ENCODE peak calls at places on chromosome 5, in ten cellular contexts. B is ovary, Y is A549, J is upper lobe of left lung, W is suprapubic skin, T is tibial nerve, C is H1, H is stomach, Q is sigmoid colon, G is HepG2. M is an unnamed sample.

GRCh38 chr5:39448504-39449128 is 23.8 kb upstream of the DAB2 start:
- DNase-seq in B (no peak), Y (no peak), J (no peak), W (no peak), T (no peak), C (no peak), H (peak; percentile 25), Q (no peak), G (no peak), M (no peak)

GRCh38 chr5:170632985-170633234 is 129.1 kb downstream of the KCNIP1 start:
- DNase-seq in B (peak; percentile 76), Y (no peak), J (peak; percentile 41), W (no peak), T (peak; percentile 38), C (peak; percentile 96), H (peak; percentile 45), Q (peak; percentile 87), G (no peak), M (no peak)

GRCh38 chr5:1206521-1207412 is 5.4 kb downstream of the SLC6A19 start:
- DNase-seq in B (no peak), Y (no peak), J (no peak), W (no peak), T (no peak), C (no peak), H (no peak), Q (no peak), G (no peak), M (no peak)

GRCh38 chr5:452856-453710 is 10.1 kb downstream of the EXOC3 start:
- DNase-seq in B (no peak), Y (no peak), J (peak; percentile 19), W (peak; percentile 63), T (no peak), C (no peak), H (no peak), Q (peak; percentile 43), G (no peak), M (no peak)

GRCh38 chr5:102418531-102418930 is 80.3 kb downstream of the SLCO6A1 start:
- DNase-seq in B (no peak), Y (no peak), J (no peak), W (no peak), T (no peak), C (no peak), H (no peak), Q (no peak), G (no peak), M (no peak)

GRCh38 chr5:141866111-141866510 is 12.1 kb downstream of the PCDH1 start:
- DNase-seq in B (no peak), Y (no peak), J (peak; percentile 90), W (no peak), T (no peak), C (no peak), H (peak; percentile 94), Q (peak; percentile 76), G (peak; percentile 59), M (no peak)

GRCh38 chr5:154267516-154267915 is 77.0 kb downstream of the GALNT10 start:
- DNase-seq in B (no peak), Y (no peak), J (no peak), W (no peak), T (no peak), C (no peak), H (no peak), Q (no peak), G (no peak), M (no peak)

GRCh38 chr5:102545175-102545574 is 46.4 kb upstream of the SLCO6A1 start:
- DNase-seq in B (no peak), Y (peak; percentile 39), J (no peak), W (no peak), T (no peak), C (peak; percentile 63), H (no peak), Q (no peak), G (peak; percentile 35), M (no peak)

GRCh38 chr5:77518304-77518703 is 26.2 kb upstream of the WDR41 start:
- DNase-seq in B (no peak), Y (peak; percentile 51), J (no peak), W (no peak), T (no peak), C (no peak), H (no peak), Q (no peak), G (peak; percentile 18), M (no peak)

GRCh38 chr5:8981496-8981895 is 564.4 kb downstream of the SEMA5A start:
- DNase-seq in B (no peak), Y (no peak), J (no peak), W (no peak), T (no peak), C (no peak), H (no peak), Q (no peak), G (no peak), M (no peak)

GRCh38 chr5:150579462-150580400 is 60.7 kb upstream of the SYNPO start:
- DNase-seq in B (no peak), Y (no peak), J (no peak), W (no peak), T (no peak), C (no peak), H (no peak), Q (peak; percentile 52), G (no peak), M (no peak)

GRCh38 chr5:83988293-83988685 is 267.6 kb upstream of the HAPLN1 start:
- DNase-seq in B (no peak), Y (no peak), J (no peak), W (no peak), T (no peak), C (no peak), H (no peak), Q (no peak), G (no peak), M (no peak)

GRCh38 chr5:9655641-9656040 is 25.5 kb upstream of the TAS2R1 start:
- DNase-seq in B (no peak), Y (no peak), J (no peak), W (no peak), T (no peak), C (no peak), H (no peak), Q (no peak), G (no peak), M (no peak)

GRCh38 chr5:153629496-153629895 is 139.0 kb downstream of the GRIA1 start:
- DNase-seq in B (no peak), Y (no peak), J (no peak), W (no peak), T (no peak), C (no peak), H (no peak), Q (no peak), G (no peak), M (no peak)

GRCh38 chr5:87113848-87114247 is 153.8 kb upstream of the RASA1 start:
- DNase-seq in B (no peak), Y (no peak), J (no peak), W (no peak), T (no peak), C (no peak), H (no peak), Q (no peak), G (no peak), M (no peak)

GRCh38 chr5:76986828-76987526 is 34.1 kb downstream of the CRHBP start:
- DNase-seq in B (no peak), Y (no peak), J (no peak), W (no peak), T (no peak), C (no peak), H (no peak), Q (no peak), G (no peak), M (no peak)

GRCh38 chr5:106730506-106730905 is 940.2 kb downstream of the EFNA5 start:
- DNase-seq in B (no peak), Y (no peak), J (no peak), W (no peak), T (no peak), C (no peak), H (no peak), Q (no peak), G (no peak), M (no peak)
- TF ChIP-seq EP300 in B (no peak), Y (no peak), J (no peak), W (no peak), T (no peak), C (no peak), H (no peak), Q (no peak), G (no peak), M (no peak)

DNA sequence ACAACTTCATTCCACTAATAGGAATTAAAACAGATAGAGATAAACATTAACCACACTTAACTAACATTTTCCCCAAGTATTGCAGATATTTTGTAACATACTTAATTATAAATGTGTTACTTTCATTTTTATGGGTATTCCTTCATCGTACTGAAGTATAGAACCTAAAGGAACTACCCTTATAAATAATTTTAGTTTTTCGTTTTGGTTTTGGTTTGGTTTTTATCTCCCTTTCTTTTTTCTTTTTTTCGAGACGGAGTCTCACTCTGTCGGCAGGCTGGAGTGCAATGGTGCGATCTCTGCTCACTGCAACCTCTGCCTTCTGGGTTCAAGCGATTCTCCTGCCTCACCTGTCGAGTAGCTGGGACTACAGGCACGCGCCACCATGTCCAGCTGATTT is 60.1 kb upstream of the LMNB1 start:
- DNase-seq in B (no peak), Y (no peak), J (no peak), W (no peak), T (no peak), C (no peak), H (no peak), Q (no peak), G (no peak), M (no peak)
- TF ChIP-seq EP300 in B (no peak), Y (no peak), J (no peak), W (no peak), T (no peak), C (no peak), H (no peak), Q (no peak), G (no peak), M (no peak)

DNA sequence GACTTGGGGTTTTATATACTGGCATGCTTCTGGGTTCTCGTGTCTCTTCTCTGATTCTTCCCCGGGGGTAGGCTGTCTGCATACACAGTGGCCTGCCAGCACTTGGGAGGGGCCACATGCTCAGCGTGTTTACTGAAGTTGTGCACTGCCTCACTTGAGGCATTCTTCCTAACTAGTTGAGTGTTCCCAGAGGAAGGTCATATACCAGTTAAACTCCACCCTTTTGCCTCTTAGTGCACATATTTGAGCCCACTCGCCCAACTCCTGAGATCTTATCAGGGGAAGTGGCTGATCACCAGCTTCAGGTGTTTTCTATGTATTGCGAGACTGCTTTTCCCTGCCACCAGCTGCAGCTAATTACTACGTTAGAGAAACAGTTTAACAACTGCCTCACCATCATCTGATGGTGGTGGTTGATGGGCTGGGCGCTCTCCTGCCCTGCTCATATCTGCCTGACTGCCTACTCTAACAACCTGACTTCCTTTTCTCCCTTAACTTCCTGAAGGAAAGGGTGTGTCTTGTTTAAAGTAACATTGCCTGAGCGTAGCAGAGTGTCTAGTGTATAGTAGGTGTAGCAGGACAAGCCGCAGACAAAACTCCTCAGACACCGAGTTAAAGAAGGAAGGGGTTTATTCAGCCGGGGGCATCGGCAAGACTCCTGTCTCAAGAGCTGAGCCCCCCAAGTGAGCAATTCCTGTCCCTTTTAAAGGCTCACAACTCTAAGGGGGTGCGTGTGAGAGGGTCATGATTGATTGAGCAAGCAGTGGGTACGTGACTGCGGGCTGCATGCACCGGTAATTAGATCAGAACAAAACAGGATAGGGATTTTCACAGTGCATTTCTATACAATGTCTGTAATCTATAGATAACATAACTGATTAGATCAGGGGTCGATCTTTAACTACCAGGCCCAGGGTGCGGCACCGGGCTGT is 60.1 kb upstream of the CLINT1 start:
- DNase-seq in B (no peak), Y (peak; percentile 13), J (peak; percentile 84), W (no peak), T (no peak), C (no peak), H (peak; percentile 33), Q (no peak), G (no peak), M (no peak)
- TF ChIP-seq EP300 in B (no peak), Y (no peak), J (no peak), W (no peak), T (no peak), C (no peak), H (no peak), Q (no peak), G (no peak), M (no peak)

GRCh38 chr5:176573564-176574296 is 24.6 kb downstream of the CDHR2 start:
- DNase-seq in B (peak; percentile 47), Y (peak; percentile 58), J (peak; percentile 69), W (no peak), T (peak; percentile 74), C (peak; percentile 96), H (peak; percentile 71), Q (peak; percentile 73), G (peak; percentile 38), M (no peak)
- TF ChIP-seq EP300 in B (no peak), Y (no peak), J (no peak), W (no peak), T (no peak), C (no peak), H (no peak), Q (no peak), G (no peak), M (no peak)